ENCODE peak calls at places on chromosome 21, in seven cellular contexts. P, J, L, V, O, A and C are unnamed samples. For H3K36me3, the result is how much of the 10 kb centered on the place peaks cover.

GRCh38 chr21:14453339-14453738 is 70.4 kb upstream of the HSPA13 start:
- DNase-seq in O (no peak), J (no peak), L (no peak), P (no peak), V (peak), A (no peak), C (no peak)

GRCh38 chr21:17195965-17196364 is 316.9 kb upstream of the CXADR start:
- DNase-seq in L (no peak), J (no peak), P (no peak), O (no peak), A (no peak), V (no peak), C (no peak)

GRCh38 chr21:38306407-38306806 is 49.6 kb downstream of the KCNJ15 start:
- DNase-seq in P (no peak), A (peak), O (no peak), V (no peak), J (no peak), L (no peak), C (no peak)

GRCh38 chr21:34072145-34073031 is 990 bp upstream of the MRPS6 start:
- DNase-seq in O (peak), A (no peak), J (peak), P (no peak), V (no peak), L (peak), C (no peak)

GRCh38 chr21:33980276-33980916 is 64.8 kb upstream of the ATP5PO start:
- DNase-seq in A (no peak), J (no peak), V (no peak), O (no peak), P (no peak), L (no peak), C (no peak)

GRCh38 chr21:25493722-25494121 is 113.6 kb downstream of the MRPL39 start:
- DNase-seq in O (no peak), P (no peak), L (no peak), J (no peak), V (no peak), A (no peak), C (no peak)

GRCh38 chr21:32403201-32403701 is 9.3 kb upstream of the EVA1C start:
- DNase-seq in O (peak), A (peak), L (peak), V (peak), P (peak), J (peak), C (peak)

GRCh38 chr21:16137106-16137505 is 407.3 kb downstream of the USP25 start:
- DNase-seq in P (no peak), J (no peak), A (no peak), O (no peak), L (no peak), V (no peak), C (no peak)

GRCh38 chr21:39687069-39687468 is 57.9 kb upstream of the IGSF5 start:
- DNase-seq in L (no peak), O (no peak), V (no peak), A (no peak), P (no peak), J (no peak), C (no peak)

GRCh38 chr21:29232601-29233541 is 65.9 kb upstream of the BACH1 start:
- DNase-seq in O (no peak), V (peak), L (no peak), J (no peak), A (peak), P (no peak), C (peak)

GRCh38 chr21:23452384-23453083 is 2154.7 kb downstream of the MRPL39 start:
- DNase-seq in J (peak), V (peak), O (no peak), A (no peak), L (no peak), P (no peak), C (peak)

GRCh38 chr21:38295997-38296764 is 39.4 kb downstream of the KCNJ15 start:
- DNase-seq in J (no peak), O (no peak), V (no peak), L (no peak), P (no peak), A (no peak), C (no peak)

GRCh38 chr21:29125199-29125598 is 5.2 kb upstream of the MAP3K7CL start:
- DNase-seq in O (no peak), J (no peak), P (no peak), V (no peak), L (no peak), A (no peak), C (no peak)

GRCh38 chr21:31514598-31514997 is 144.9 kb upstream of the SOD1 start:
- DNase-seq in L (no peak), V (peak), A (peak), P (no peak), O (peak), J (peak), C (no peak)

GRCh38 chr21:22209304-22209700 is 1211.1 kb downstream of the NCAM2 start:
- DNase-seq in O (no peak), L (no peak), J (no peak), V (no peak), A (no peak), P (no peak), C (no peak)

GRCh38 chr21:17848228-17848627 is 29.1 kb upstream of the C21orf91 start:
- DNase-seq in P (no peak), L (no peak), V (peak), J (peak), O (no peak), A (peak), C (no peak)

GRCh38 chr21:29499734-29500343 is 201.1 kb downstream of the BACH1 start:
- DNase-seq in L (no peak), A (peak), J (peak), O (no peak), V (no peak), P (no peak), C (peak)

GRCh38 chr21:34074283-34075098 is 1.1 kb downstream of the MRPS6 start:
- DNase-seq in P (no peak), J (no peak), L (no peak), A (peak), V (peak), O (no peak), C (no peak)

GRCh38 chr21:31184462-31184861 is 146.2 kb upstream of the KRTAP19-8 start:
- DNase-seq in P (peak), A (no peak), O (no peak), J (no peak), L (no peak), V (no peak), C (no peak)

GRCh38 chr21:32966120-32966519 is 59.6 kb upstream of the OLIG2 start:
- DNase-seq in L (no peak), P (no peak), J (no peak), O (no peak), V (no peak), A (no peak), C (no peak)

GRCh38 chr21:38243732-38244406 is 12.9 kb upstream of the KCNJ15 start:
- DNase-seq in J (no peak), V (no peak), L (no peak), O (no peak), P (no peak), A (no peak), C (no peak)

GRCh38 chr21:42557420-42557819 is 43.8 kb downstream of the SLC37A1 start:
- DNase-seq in L (peak), A (no peak), V (no peak), P (no peak), O (no peak), J (no peak), C (no peak)
- H3K4me3 ChIP-seq in L (no peak), A (no peak), V (no peak), P (no peak), O (no peak), J (no peak), C (no peak)

DNA sequence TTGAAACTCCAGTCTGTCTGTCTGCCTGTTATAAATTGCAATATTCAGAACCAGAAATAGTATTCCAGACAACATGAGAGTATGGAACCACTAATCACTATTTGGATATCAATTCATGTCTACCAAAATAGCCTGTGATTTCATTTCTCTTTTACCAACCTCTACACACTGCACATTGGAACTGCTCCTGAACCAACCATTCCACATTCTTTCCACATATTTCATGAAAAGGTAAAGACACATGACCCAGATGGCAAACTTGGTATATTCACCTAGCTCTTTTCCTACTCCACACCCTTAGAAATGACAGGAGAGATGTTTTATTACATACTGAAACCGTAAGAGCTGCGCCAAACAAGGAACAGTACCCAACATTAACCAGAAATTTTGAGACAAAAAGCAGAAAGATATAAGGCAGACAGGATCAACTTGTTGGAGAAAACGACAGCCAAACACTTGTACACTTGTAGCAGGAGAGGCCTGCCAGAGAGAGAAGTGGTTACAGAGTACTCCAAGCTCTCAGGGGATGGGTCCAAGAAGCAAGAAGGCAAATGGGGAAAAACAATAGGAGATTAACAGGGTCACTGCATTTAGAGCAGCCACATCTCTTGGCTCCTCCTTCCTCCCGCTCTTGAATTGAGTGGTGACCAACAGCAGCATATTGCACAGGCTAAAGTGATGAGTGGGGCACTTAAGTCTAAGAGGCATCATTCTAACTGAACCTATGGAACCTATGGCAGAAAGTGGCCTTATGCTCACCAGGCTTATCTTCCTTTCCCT is 148.7 kb downstream of the SETD4 start:
- DNase-seq in A (no peak), J (no peak), V (no peak), P (no peak), L (no peak), O (no peak), C (no peak)
- H3K27ac ChIP-seq in A (no peak), J (no peak), V (no peak), P (no peak), L (no peak), O (no peak), C (no peak)

GRCh38 chr21:42704861-42705260 is 51.4 kb downstream of the PDE9A start:
- DNase-seq in A (no peak), P (no peak), J (no peak), O (no peak), L (no peak), V (no peak), C (no peak)
- H3K36me3 ChIP-seq in A (under half), P (under half), J (under half), O (under half), L (under half), V (under half), C (half or more)

GRCh38 chr21:20997308-20997632 is 939 bp upstream of the NCAM2 start:
- DNase-seq in A (no peak), L (peak), P (no peak), J (no peak), O (no peak), V (peak), C (no peak)
- H3K4me3 ChIP-seq in A (no peak), L (peak), P (peak), J (no peak), O (peak), V (peak), C (no peak)

DNA sequence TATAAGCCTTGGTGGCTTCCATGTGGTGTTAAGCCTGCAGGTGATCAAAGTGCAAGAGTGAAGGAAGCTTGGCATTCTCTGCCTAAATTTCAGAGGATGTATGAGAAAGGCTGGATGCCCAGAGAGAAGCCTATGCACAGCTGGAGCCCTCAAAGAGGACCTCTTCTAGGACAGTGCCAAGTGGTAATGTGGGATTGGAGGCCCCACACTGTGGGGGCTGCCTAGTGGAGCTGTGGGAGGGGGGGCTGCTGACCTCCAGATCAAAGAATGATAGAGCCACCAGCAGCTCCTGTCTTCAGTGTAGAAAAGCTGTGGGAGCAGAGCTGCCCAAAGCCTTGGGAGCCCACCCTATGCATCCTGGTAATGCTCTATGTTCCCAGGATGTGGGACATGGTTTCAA is 1512.7 kb upstream of the TPTE start:
- DNase-seq in P (no peak), O (no peak), A (no peak), L (no peak), J (no peak), V (no peak), C (no peak)
- H3K27ac ChIP-seq in P (no peak), O (no peak), A (no peak), L (no peak), J (no peak), V (no peak), C (no peak)

GRCh38 chr21:44941567-44941966 is 1.7 kb downstream of the SLX9 start:
- DNase-seq in O (no peak), J (no peak), L (peak), V (no peak), P (no peak), A (no peak), C (no peak)

GRCh38 chr21:44943005-44943685 is 3.3 kb downstream of the SLX9 start:
- DNase-seq in O (no peak), P (no peak), J (no peak), A (no peak), L (no peak), V (no peak), C (no peak)

GRCh38 chr21:44944596-44944995 is 4.8 kb downstream of the SLX9 start:
- DNase-seq in J (no peak), A (no peak), V (no peak), L (no peak), O (no peak), P (no peak), C (no peak)

GRCh38 chr21:44942566-44942965 is 2.7 kb downstream of the SLX9 start:
- DNase-seq in L (no peak), P (no peak), V (no peak), A (no peak), J (no peak), O (no peak), C (no peak)

GRCh38 chr21:44943686-44944550 is 4.1 kb downstream of the SLX9 start:
- DNase-seq in A (no peak), J (no peak), V (no peak), P (no peak), O (no peak), L (no peak), C (no peak)
- H3K36me3 ChIP-seq in A (under half), J (under half), V (under half), P (under half), O (under half), L (under half), C (half or more)

GRCh38 chr21:46078322-46078981 is 19.5 kb upstream of the COL6A2 start:
- DNase-seq in A (no peak), P (no peak), L (peak), J (no peak), V (no peak), O (no peak), C (peak)
- H3K4me3 ChIP-seq in A (no peak), P (no peak), L (no peak), J (no peak), V (no peak), O (no peak), C (no peak)